ENCODE peak calls at places on chromosomes 11 and 22, in nine cellular contexts. B, M, K, Z, U, T, C, V and P are unnamed samples.

GRCh38 chr11:120912504-120912903 is 111.4 kb upstream of the TBCEL start:
- DNase-seq in B (no peak), M (peak), K (peak), Z (peak), U (peak), T (no peak), C (peak), V (peak), P (peak)

GRCh38 chr11:9025101-9025850 is 21.5 kb upstream of the NRIP3 start:
- DNase-seq in B (no peak), M (no peak), K (no peak), Z (no peak), U (no peak), T (no peak), C (no peak), V (no peak), P (no peak)

GRCh38 chr11:8224161-8224591 is 39.5 kb downstream of the LMO1 start:
- DNase-seq in B (no peak), M (no peak), K (no peak), Z (no peak), U (no peak), T (no peak), C (no peak), V (no peak), P (no peak)

GRCh38 chr22:25834490-25834889 is 92.5 kb downstream of the MYO18B start:
- DNase-seq in B (no peak), M (no peak), K (no peak), Z (no peak), U (no peak), T (no peak), C (no peak), V (no peak), P (no peak)

GRCh38 chr22:23034621-23035556 is 35.4 kb upstream of the GNAZ start:
- DNase-seq in B (no peak), M (no peak), K (no peak), Z (peak), U (no peak), T (no peak), C (no peak), V (no peak), P (no peak)

GRCh38 chr11:24896118-24896835 is 399.4 kb downstream of the LUZP2 start:
- DNase-seq in B (no peak), M (no peak), K (no peak), Z (no peak), U (no peak), T (no peak), C (no peak), V (no peak), P (no peak)

GRCh38 chr11:16511109-16511806 is 154.9 kb upstream of the SOX6 start:
- DNase-seq in B (no peak), M (peak), K (peak), Z (no peak), U (no peak), T (no peak), C (no peak), V (peak), P (peak)

GRCh38 chr11:11975201-11976092 is 33.0 kb downstream of the DKK3 start:
- DNase-seq in B (no peak), M (no peak), K (no peak), Z (no peak), U (no peak), T (no peak), C (no peak), V (no peak), P (no peak)

GRCh38 chr11:113906515-113906914 is 1.9 kb downstream of the HTR3B start:
- DNase-seq in B (no peak), M (no peak), K (no peak), Z (no peak), U (no peak), T (no peak), C (no peak), V (no peak), P (no peak)

GRCh38 chr22:50691521-50691920 is 18.9 kb downstream of the SHANK3 start:
- DNase-seq in B (no peak), M (no peak), K (peak), Z (no peak), U (peak), T (no peak), C (no peak), V (no peak), P (peak)

GRCh38 chr11:14679662-14680061 is 36.1 kb downstream of the PDE3B start:
- DNase-seq in B (no peak), M (no peak), K (no peak), Z (no peak), U (no peak), T (no peak), C (no peak), V (no peak), P (no peak)

GRCh38 chr11:119389611-119390254 is 8.2 kb upstream of the USP2 start:
- DNase-seq in B (no peak), M (no peak), K (peak), Z (no peak), U (no peak), T (no peak), C (no peak), V (no peak), P (no peak)

GRCh38 chr11:2812371-2812991 is 73.1 kb downstream of the CDKN1C start:
- DNase-seq in B (no peak), M (no peak), K (no peak), Z (no peak), U (no peak), T (no peak), C (no peak), V (peak), P (no peak)

GRCh38 chr22:47392729-47393128 is 630.3 kb downstream of the TBC1D22A start:
- DNase-seq in B (no peak), M (no peak), K (no peak), Z (no peak), U (no peak), T (no peak), C (no peak), V (no peak), P (no peak)

GRCh38 chr11:2752204-2752772 is 52.5 kb upstream of the KCNQ1OT1 start:
- DNase-seq in B (no peak), M (peak), K (no peak), Z (no peak), U (no peak), T (no peak), C (peak), V (peak), P (no peak)

GRCh38 chr11:124930799-124931198 is 5.0 kb downstream of the HEPACAM start:
- DNase-seq in B (no peak), M (no peak), K (no peak), Z (no peak), U (no peak), T (no peak), C (no peak), V (no peak), P (no peak)
- H3K4me2 ChIP-seq in B (no peak), M (no peak), K (no peak), Z (no peak), U (no peak), T (no peak), C (no peak), V (no peak), P (no peak)

GRCh38 chr22:42906605-42907338 is 49.7 kb upstream of the ARFGAP3 start:
- DNase-seq in B (no peak), M (no peak), K (peak), Z (no peak), U (no peak), T (no peak), C (no peak), V (no peak), P (no peak)

GRCh38 chr22:42902875-42903510 is 45.9 kb upstream of the ARFGAP3 start:
- DNase-seq in B (peak), M (no peak), K (no peak), Z (no peak), U (no peak), T (no peak), C (no peak), V (peak), P (no peak)

GRCh38 chr22:42905702-42906183 is 48.7 kb upstream of the ARFGAP3 start:
- DNase-seq in B (no peak), M (no peak), K (no peak), Z (no peak), U (no peak), T (no peak), C (no peak), V (no peak), P (peak)

GRCh38 chr22:42904049-42904448 is 47.0 kb upstream of the ARFGAP3 start:
- DNase-seq in B (no peak), M (no peak), K (no peak), Z (no peak), U (no peak), T (no peak), C (no peak), V (no peak), P (no peak)

GRCh38 chr22:42905217-42905616 is 48.1 kb upstream of the ARFGAP3 start:
- DNase-seq in B (no peak), M (no peak), K (no peak), Z (no peak), U (no peak), T (no peak), C (no peak), V (no peak), P (no peak)
- H3K4me2 ChIP-seq in B (no peak), M (no peak), K (no peak), Z (no peak), U (no peak), T (no peak), C (no peak), V (no peak), P (no peak)

GRCh38 chr22:35904752-35905151 is 123.9 kb downstream of the RBFOX2 start:
- DNase-seq in B (no peak), M (no peak), K (no peak), Z (no peak), U (no peak), T (no peak), C (no peak), V (no peak), P (no peak)

GRCh38 chr22:35903571-35904331 is 124.9 kb downstream of the RBFOX2 start:
- DNase-seq in B (no peak), M (no peak), K (no peak), Z (no peak), U (no peak), T (no peak), C (peak), V (no peak), P (no peak)

GRCh38 chr22:35904332-35904692 is 124.3 kb downstream of the RBFOX2 start:
- DNase-seq in B (no peak), M (no peak), K (no peak), Z (no peak), U (no peak), T (no peak), C (no peak), V (no peak), P (no peak)

GRCh38 chr22:35899736-35900135 is 128.9 kb downstream of the RBFOX2 start:
- DNase-seq in B (no peak), M (no peak), K (no peak), Z (no peak), U (no peak), T (no peak), C (no peak), V (no peak), P (no peak)

GRCh38 chr22:35900483-35901168 is 128.0 kb downstream of the RBFOX2 start:
- DNase-seq in B (no peak), M (peak), K (peak), Z (no peak), U (peak), T (no peak), C (peak), V (peak), P (peak)
- H3K4me2 ChIP-seq in B (no peak), M (no peak), K (peak), Z (no peak), U (peak), T (no peak), C (peak), V (no peak), P (peak)

GRCh38 chr11:76880956-76881355 is 20.2 kb downstream of the ACER3 start:
- DNase-seq in B (no peak), M (no peak), K (no peak), Z (no peak), U (no peak), T (no peak), C (no peak), V (no peak), P (no peak)
- H3K4me2 ChIP-seq in B (no peak), M (no peak), K (no peak), Z (no peak), U (no peak), T (no peak), C (no peak), V (no peak), P (no peak)